ENCODE peak calls at places on chromosomes 12 and 14, in five cellular contexts. D is A549, R is K562, I is HepG2, K is IMR-90. S is an unnamed sample.

GRCh38 chr12:128771681-128772080 is 52.1 kb downstream of the SLC15A4 start:
- DNase-seq in D (no peak), R (no peak), I (peak; percentile 27), K (peak; percentile 4), S (no peak)

GRCh38 chr12:13668880-13669279 is 312.5 kb downstream of the GRIN2B start:
- DNase-seq in D (no peak), R (no peak), I (no peak), K (no peak), S (no peak)

GRCh38 chr12:12714276-12715001 is 2.7 kb upstream of the CDKN1B start:
- DNase-seq in D (peak; percentile 68), R (no peak), I (no peak), K (peak; percentile 45), S (no peak)

GRCh38 chr12:14403293-14403692 is 37.8 kb downstream of the ATF7IP start:
- DNase-seq in D (no peak), R (no peak), I (no peak), K (no peak), S (no peak)

GRCh38 chr14:85479306-85479705 is 50.6 kb upstream of the FLRT2 start:
- DNase-seq in D (no peak), R (no peak), I (no peak), K (no peak), S (no peak)

GRCh38 chr14:53932966-53933365 is 23.7 kb downstream of the BMP4 start:
- DNase-seq in D (no peak), R (no peak), I (no peak), K (no peak), S (no peak)

GRCh38 chr14:103091041-103091882 is 3.3 kb upstream of the EXOC3L4 start:
- DNase-seq in D (no peak), R (peak; percentile 95), I (no peak), K (peak; percentile 47), S (no peak)

GRCh38 chr14:22593189-22593588 is 4.2 kb upstream of the DAD1 start:
- DNase-seq in D (no peak), R (no peak), I (no peak), K (no peak), S (no peak)

GRCh38 chr14:53956427-53957201 is at the start of gene BMP4:
- DNase-seq in D (peak; percentile 59), R (peak; percentile 45), I (peak; percentile 82), K (peak; percentile 30), S (no peak)

GRCh38 chr12:52763036-52763659 is 14.0 kb downstream of the KRT76 start:
- DNase-seq in D (no peak), R (no peak), I (no peak), K (no peak), S (no peak)

GRCh38 chr12:111121840-111122239 is 201.5 kb upstream of the MYL2 start:
- DNase-seq in D (no peak), R (no peak), I (no peak), K (no peak), S (no peak)

GRCh38 chr14:92625213-92625612 is 111.6 kb downstream of the RIN3 start:
- DNase-seq in D (peak; percentile 65), R (no peak), I (no peak), K (peak; percentile 96), S (no peak)

GRCh38 chr14:24013654-24014514 is 25.2 kb downstream of the DHRS4L2 start:
- DNase-seq in D (peak; percentile 77), R (peak; percentile 60), I (peak; percentile 92), K (peak; percentile 71), S (peak; percentile 57)

GRCh38 chr14:43438056-43438455 is 1069.0 kb downstream of the FSCB start:
- DNase-seq in D (no peak), R (no peak), I (no peak), K (no peak), S (no peak)

GRCh38 chr14:96176275-96176674 is 28.4 kb upstream of the BDKRB2 start:
- DNase-seq in D (no peak), R (no peak), I (no peak), K (peak; percentile 73), S (no peak)

GRCh38 chr12:67853204-67853603 is 136.0 kb upstream of the IFNG-AS1 start:
- DNase-seq in D (no peak), R (no peak), I (no peak), K (peak; percentile 35), S (no peak)

GRCh38 chr14:101470266-101470665 is 91.0 kb upstream of the DIO3 start:
- DNase-seq in D (no peak), R (no peak), I (no peak), K (no peak), S (no peak)

GRCh38 chr12:106304001-106304421 is 1.5 kb downstream of the TCP11L2 start:
- DNase-seq in D (no peak), R (no peak), I (no peak), K (no peak), S (no peak)

GRCh38 chr12:123242083-123242904 is 9.1 kb downstream of the MTRFR start:
- DNase-seq in D (no peak), R (no peak), I (no peak), K (peak; percentile 10), S (no peak)

GRCh38 chr14:55026441-55026792 is 482 bp downstream of the WDHD1 start:
- DNase-seq in D (no peak), R (no peak), I (no peak), K (no peak), S (no peak)

GRCh38 chr12:56601503-56601902 is 28.6 kb downstream of the BAZ2A start:
- DNase-seq in D (peak; percentile 43), R (peak; percentile 30), I (no peak), K (no peak), S (no peak)

GRCh38 chr12:65656156-65656885 is 168.0 kb upstream of the HMGA2 start:
- DNase-seq in D (no peak), R (no peak), I (no peak), K (no peak), S (no peak)

GRCh38 chr12:69274861-69275260 is 35.5 kb downstream of the CPSF6 start:
- DNase-seq in D (no peak), R (no peak), I (no peak), K (peak; percentile 48), S (no peak)

GRCh38 chr12:47383942-47384341 is 304.2 kb upstream of the AMIGO2 start:
- DNase-seq in D (peak; percentile 85), R (no peak), I (no peak), K (peak; percentile 90), S (no peak)

GRCh38 chr12:9751204-9752144 is 9.2 kb downstream of the CD69 start:
- DNase-seq in D (peak; percentile 45), R (peak; percentile 24), I (peak; percentile 27), K (peak; percentile 16), S (no peak)

GRCh38 chr12:1488908-1489381 is 105.4 kb downstream of the FBXL14 start:
- DNase-seq in D (no peak), R (no peak), I (no peak), K (peak; percentile 40), S (no peak)

GRCh38 chr12:11753826-11754225 is 104.4 kb downstream of the ETV6 start:
- DNase-seq in D (no peak), R (no peak), I (no peak), K (no peak), S (no peak)

GRCh38 chr12:49961993-49962764 is 507 bp downstream of the AQP5 start:
- DNase-seq in D (no peak), R (no peak), I (no peak), K (no peak), S (no peak)

GRCh38 chr12:105704788-105705187 is 374.3 kb downstream of the C12orf75 start:
- DNase-seq in D (no peak), R (no peak), I (no peak), K (no peak), S (no peak)

GRCh38 chr12:87982208-87982607 is 47.0 kb downstream of the C12orf50 start:
- DNase-seq in D (no peak), R (no peak), I (no peak), K (peak; percentile 69), S (no peak)

GRCh38 chr14:104787736-104788532 is 7.6 kb downstream of the AKT1 start:
- DNase-seq in D (no peak), R (no peak), I (no peak), K (no peak), S (no peak)
- H3K4me1 ChIP-seq in D (peaks cover 20% of the 10 kb centered on the region), R (peaks cover 55% of the 10 kb centered on the region), I (peaks cover 19% of the 10 kb centered on the region), K (peaks cover 3% of the 10 kb centered on the region), S (no peaks in the 10 kb centered on the region)

GRCh38 chr12:21675641-21676040 is 18.0 kb upstream of the LDHB start:
- DNase-seq in D (no peak), R (no peak), I (no peak), K (no peak), S (no peak)

GRCh38 chr12:21677622-21678277 is 20.1 kb upstream of the LDHB start:
- DNase-seq in D (peak; percentile 14), R (no peak), I (no peak), K (peak; percentile 53), S (no peak)

GRCh38 chr12:21676781-21677180 is 19.1 kb upstream of the LDHB start:
- DNase-seq in D (no peak), R (no peak), I (no peak), K (no peak), S (no peak)

GRCh38 chr12:21677204-21677603 is 19.6 kb upstream of the LDHB start:
- DNase-seq in D (no peak), R (no peak), I (no peak), K (no peak), S (no peak)

GRCh38 chr12:21678959-21679358 is 21.3 kb upstream of the LDHB start:
- DNase-seq in D (no peak), R (no peak), I (no peak), K (no peak), S (no peak)
- TF ChIP-seq CEBPB in D (no peak), R (no peak), I (no peak), K (no peak), S (no peak)

GRCh38 chr12:91858186-91858585 is 287.5 kb downstream of the BTG1 start:
- DNase-seq in D (no peak), R (no peak), I (no peak), K (no peak), S (no peak)

GRCh38 chr12:91853350-91854127 is 292.1 kb downstream of the BTG1 start:
- DNase-seq in D (no peak), R (no peak), I (no peak), K (no peak), S (no peak)

GRCh38 chr12:91854725-91855124 is 290.9 kb downstream of the BTG1 start:
- DNase-seq in D (no peak), R (no peak), I (no peak), K (peak; percentile 40), S (no peak)

GRCh38 chr12:91851741-91852477 is 293.7 kb downstream of the BTG1 start:
- DNase-seq in D (no peak), R (no peak), I (no peak), K (no peak), S (no peak)

DNA sequence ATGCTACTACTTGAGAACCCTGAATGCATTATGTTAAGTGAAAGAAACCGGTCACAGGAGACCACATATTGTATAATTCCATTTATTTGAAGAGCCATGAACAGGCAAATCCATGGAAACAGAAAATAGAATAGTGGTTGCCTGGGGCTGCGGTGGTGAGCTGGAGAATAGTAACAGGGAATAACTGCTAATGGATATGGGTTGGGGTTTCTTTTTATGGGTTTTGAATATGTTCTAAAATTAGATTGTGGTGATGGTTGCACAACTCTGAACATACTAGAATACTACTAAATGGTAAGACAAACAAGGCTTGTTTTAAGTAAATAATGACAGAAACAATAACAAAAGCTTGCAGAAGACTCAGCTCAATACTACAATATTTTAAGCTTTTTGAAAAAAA is 293.0 kb downstream of the BTG1 start:
- DNase-seq in D (no peak), R (no peak), I (no peak), K (no peak), S (no peak)
- H3K4me1 ChIP-seq in D (no peaks in the 10 kb centered on the region), R (no peaks in the 10 kb centered on the region), I (no peaks in the 10 kb centered on the region), K (peaks cover 2% of the 10 kb centered on the region), S (no peaks in the 10 kb centered on the region)

GRCh38 chr12:15794196-15794595 is 5.0 kb upstream of the EPS8 start:
- DNase-seq in D (no peak), R (no peak), I (no peak), K (no peak), S (no peak)
- TF ChIP-seq CEBPB in D (no peak), R (no peak), I (no peak), K (no peak), S (no peak)

S was measured in GM12878.